ENCODE peak calls at places on chromosomes 13 and 19, in ten cellular contexts. B is sigmoid colon, V is H1, T is heart left ventricle, P is endothelial cell of umbilical vein, S is prostate gland, Q is upper lobe of left lung, D is K562, G is tibial nerve, Z is esophagus muscularis mucosa. A is an unnamed sample.
A peak's percentile ranks its signal among the peaks of the same experiment; 100 is the strongest.

GRCh38 chr13:25738342-25738771 is 313.5 kb downstream of the SHISA2 start:
- DNase-seq in B (no peak), V (no peak), T (no peak), P (peak; percentile 11), S (no peak), Q (no peak), D (no peak), G (no peak), Z (peak; percentile 78), A (no peak)

GRCh38 chr13:42612021-42612765 is 38.2 kb downstream of the TNFSF11 start:
- DNase-seq in B (no peak), V (no peak), T (no peak), P (no peak), S (no peak), Q (no peak), D (no peak), G (no peak), Z (no peak), A (no peak)

GRCh38 chr13:53201454-53202225 is 173.0 kb downstream of the OLFM4 start:
- DNase-seq in B (no peak), V (peak; percentile 69), T (no peak), P (no peak), S (no peak), Q (peak; percentile 86), D (no peak), G (no peak), Z (no peak), A (peak; percentile 82)

GRCh38 chr13:113977976-113978375 is 4.1 kb upstream of the C13orf46 start:
- DNase-seq in B (peak; percentile 47), V (no peak), T (no peak), P (no peak), S (no peak), Q (no peak), D (no peak), G (no peak), Z (no peak), A (no peak)

GRCh38 chr13:112582305-112582704 is 5.6 kb downstream of the TUBGCP3 start:
- DNase-seq in B (no peak), V (no peak), T (no peak), P (no peak), S (no peak), Q (no peak), D (no peak), G (no peak), Z (peak; percentile 79), A (no peak)

GRCh38 chr19:16160943-16161560 is 12.3 kb downstream of the CIB3 start:
- DNase-seq in B (no peak), V (no peak), T (no peak), P (peak; percentile 33), S (no peak), Q (no peak), D (peak; percentile 27), G (no peak), Z (no peak), A (no peak)

GRCh38 chr19:1786668-1787067 is 25.4 kb downstream of the ATP8B3 start:
- DNase-seq in B (no peak), V (no peak), T (no peak), P (no peak), S (no peak), Q (no peak), D (no peak), G (no peak), Z (no peak), A (no peak)

GRCh38 chr13:113545931-113546516 is 38.5 kb upstream of the TFDP1 start:
- DNase-seq in B (no peak), V (peak; percentile 45), T (no peak), P (peak; percentile 26), S (no peak), Q (no peak), D (no peak), G (no peak), Z (no peak), A (no peak)

GRCh38 chr13:110433014-110433413 is 125.9 kb downstream of the COL4A2 start:
- DNase-seq in B (peak; percentile 83), V (no peak), T (peak; percentile 70), P (peak; percentile 74), S (no peak), Q (peak; percentile 79), D (no peak), G (no peak), Z (no peak), A (peak; percentile 86)

GRCh38 chr13:105735269-105735668 is 800.2 kb downstream of the EFNB2 start:
- DNase-seq in B (no peak), V (no peak), T (no peak), P (no peak), S (no peak), Q (no peak), D (no peak), G (no peak), Z (no peak), A (no peak)

GRCh38 chr13:59356607-59357006 is 807.1 kb downstream of the DIAPH3 start:
- DNase-seq in B (peak; percentile 88), V (no peak), T (peak; percentile 88), P (peak; percentile 97), S (no peak), Q (no peak), D (no peak), G (no peak), Z (no peak), A (no peak)

GRCh38 chr19:15265849-15266248 is 33.6 kb upstream of the EPHX3 start:
- DNase-seq in B (peak; percentile 97), V (no peak), T (peak; percentile 87), P (peak; percentile 97), S (peak; percentile 76), Q (peak; percentile 88), D (no peak), G (peak; percentile 84), Z (peak; percentile 96), A (peak; percentile 44)

GRCh38 chr13:96696501-96696900 is 297.8 kb downstream of the OXGR1 start:
- DNase-seq in B (no peak), V (no peak), T (no peak), P (no peak), S (no peak), Q (no peak), D (no peak), G (no peak), Z (no peak), A (no peak)

GRCh38 chr13:40639226-40639681 is 27.2 kb downstream of the FOXO1 start:
- DNase-seq in B (no peak), V (no peak), T (peak; percentile 22), P (peak; percentile 80), S (no peak), Q (no peak), D (no peak), G (no peak), Z (no peak), A (no peak)

DNA sequence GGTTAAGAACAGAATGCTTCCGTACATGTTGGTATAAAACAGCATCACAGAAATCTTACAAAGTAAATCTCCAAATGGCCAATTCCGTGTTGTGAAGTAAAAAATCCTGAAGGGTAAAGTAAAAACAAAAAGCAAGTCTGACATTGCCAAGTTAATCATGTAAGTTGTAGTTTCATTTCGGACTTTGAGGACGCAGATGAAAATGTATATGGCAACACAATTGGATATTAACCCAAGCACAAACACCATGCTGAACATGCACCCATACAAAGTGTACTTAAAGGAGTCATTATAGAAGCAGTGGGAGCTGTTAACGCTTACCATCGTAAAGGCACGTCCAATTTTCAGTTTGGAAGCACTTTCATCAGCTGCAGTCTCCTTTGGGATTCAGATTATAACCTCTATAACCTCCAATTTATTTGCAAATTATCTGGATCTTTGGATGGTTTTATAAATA is 785 bp downstream of the LPAR6 start:
- DNase-seq in B (no peak), V (no peak), T (no peak), P (peak; percentile 64), S (no peak), Q (no peak), D (no peak), G (no peak), Z (no peak), A (no peak)
- H3K4me3 ChIP-seq in B (peak overlapping the region; percentile 34), V (peak overlapping the region; percentile 6), T (peak overlapping the region; percentile 66), P (peak overlapping the region; percentile 74), S (peak overlapping the region; percentile 54), Q (peak overlapping the region; percentile 58), D (no peak overlapping the region), G (peak overlapping the region; percentile 55), Z (peak overlapping the region; percentile 36), A (peak overlapping the region; percentile 38)

GRCh38 chr19:55253842-55254624 is 4.8 kb downstream of the PPP6R1 start:
- DNase-seq in B (no peak), V (no peak), T (no peak), P (peak; percentile 25), S (no peak), Q (no peak), D (no peak), G (no peak), Z (no peak), A (no peak)
- TF ChIP-seq POLR2A in B (no peak), V (no peak), T (no peak), P (no peak), S (no peak), Q (no peak), D (no peak), G (no peak), Z (no peak), A (no peak)

DNA sequence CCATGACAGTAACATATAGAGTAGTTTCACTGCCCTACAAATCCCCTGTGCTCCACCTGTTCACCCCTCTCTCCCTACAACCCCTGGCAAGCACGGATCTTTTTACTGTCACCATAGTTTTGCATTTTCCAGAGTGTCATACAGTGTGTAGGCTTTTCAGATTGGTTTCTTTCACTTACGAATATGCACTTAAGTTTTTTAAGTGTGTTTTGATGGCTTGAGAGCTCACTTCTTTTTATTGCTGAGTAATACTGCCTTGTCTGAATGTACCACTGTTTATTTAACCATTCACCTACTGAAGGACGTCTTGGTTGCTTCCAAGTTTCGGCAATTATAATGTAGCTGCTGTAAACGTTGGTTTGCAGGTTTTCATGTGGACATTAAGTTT is 175.1 kb downstream of the ITGBL1 start:
- DNase-seq in B (no peak), V (no peak), T (no peak), P (peak; percentile 36), S (no peak), Q (no peak), D (no peak), G (no peak), Z (no peak), A (no peak)
- H3K4me3 ChIP-seq in B (no peak overlapping the region), V (no peak overlapping the region), T (peak overlapping the region; percentile 27), P (no peak overlapping the region), S (no peak overlapping the region), Q (peak overlapping the region; percentile 38), D (no peak overlapping the region), G (peak overlapping the region; percentile 29), Z (peak overlapping the region; percentile 30), A (no peak overlapping the region)

DNA sequence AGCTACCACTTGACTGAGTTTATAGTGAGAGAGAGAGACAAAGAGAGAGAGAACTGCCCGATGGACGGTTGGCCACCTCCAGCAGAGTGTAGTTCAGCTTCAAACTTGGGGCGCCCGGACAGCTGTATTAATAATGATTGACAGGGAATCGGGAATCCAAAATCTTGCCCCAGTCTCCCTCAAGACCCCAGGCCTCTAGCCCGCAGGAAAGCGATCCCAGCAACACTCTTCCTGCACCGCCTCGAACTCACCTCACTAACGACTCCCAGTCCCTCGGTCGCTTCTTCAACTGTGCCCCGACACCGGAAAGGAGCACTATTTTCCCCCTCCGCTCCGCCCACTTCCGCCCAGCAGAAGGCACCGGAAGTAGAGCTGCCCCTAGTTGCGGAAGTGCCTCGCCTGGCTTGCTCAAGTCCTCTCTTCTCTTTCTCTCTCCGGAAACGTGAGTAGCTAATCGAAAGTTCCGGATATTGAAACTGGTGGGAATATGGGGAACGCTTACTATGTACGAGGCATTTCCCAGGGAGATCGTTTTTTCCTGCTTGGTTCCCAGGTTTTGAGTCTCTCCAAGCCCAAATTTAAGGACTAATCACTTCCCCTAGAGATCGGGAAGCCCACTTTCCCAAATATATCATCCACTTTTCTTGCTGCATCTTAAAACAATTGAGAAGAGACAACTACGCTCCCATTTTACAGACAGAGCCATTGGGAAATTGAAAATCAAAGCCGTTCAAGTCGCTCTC is at the start of gene NOSIP:
- DNase-seq in B (peak; percentile 98), V (peak; percentile 95), T (peak; percentile 96), P (peak; percentile 94), S (peak; percentile 95), Q (peak; percentile 86), D (peak; percentile 91), G (peak; percentile 87), Z (peak; percentile 99), A (peak; percentile 96)
- TF ChIP-seq POLR2A in B (peak; percentile 89), V (peak; percentile 95), T (peak; percentile 60), P (peak; percentile 99), S (peak; percentile 93), Q (no peak), D (peak; percentile 99), G (peak; percentile 86), Z (peak; percentile 78), A (no peak)